ENCODE peak calls at places on chromosomes 16 and 17, in ten cellular contexts. G is IMR-90; F is activated CD8-positive, alpha-beta T cell treated with anti-CD3 and anti-CD28 coated beads for 36 hours; H is brain microvascular endothelial cell; J is colonic mucosa; N is adrenal gland; S is fibroblast of mammary gland; Y is endodermal cell; E is GM12865; V is right lobe of liver. B is an unnamed sample.

GRCh38 chr17:71024172-71024571 is 854.8 kb downstream of the KCNJ2 start:
- DNase-seq in G (peak), H (no peak), S (no peak), Y (no peak), F (no peak), V (no peak), E (no peak), J (no peak), N (no peak), B (peak)

GRCh38 chr16:64345142-64345541 is 776.7 kb downstream of the CDH11 start:
- DNase-seq in J (no peak), S (no peak), E (no peak), N (no peak), Y (no peak), G (no peak), V (no peak), H (no peak), F (no peak), B (no peak)

GRCh38 chr16:72066747-72067146 is 3.7 kb downstream of the HPR start:
- DNase-seq in G (peak), Y (no peak), S (peak), N (peak), F (no peak), J (no peak), H (peak), V (no peak), E (peak), B (peak)

GRCh38 chr16:64152010-64152767 is 969.7 kb downstream of the CDH11 start:
- DNase-seq in Y (no peak), H (no peak), S (peak), J (no peak), G (no peak), V (no peak), E (no peak), F (no peak), N (no peak), B (peak)

GRCh38 chr17:796609-797008 is 14.5 kb downstream of the MRM3 start:
- DNase-seq in S (no peak), Y (peak), F (no peak), H (no peak), E (no peak), G (no peak), J (no peak), V (no peak), N (no peak), B (no peak)

GRCh38 chr17:2707721-2708584 is 3.6 kb downstream of the CLUH start:
- DNase-seq in H (no peak), G (no peak), N (peak), Y (peak), J (no peak), E (no peak), S (no peak), V (peak), F (peak), B (peak)

GRCh38 chr17:75704963-75705875 is 16.0 kb upstream of the ITGB4 start:
- DNase-seq in E (no peak), F (no peak), V (no peak), S (no peak), J (no peak), G (no peak), N (no peak), H (no peak), Y (no peak), B (no peak)

GRCh38 chr17:26963163-26963503 is 330.8 kb upstream of the WSB1 start:
- DNase-seq in H (no peak), E (no peak), Y (no peak), F (no peak), S (no peak), J (no peak), V (no peak), N (no peak), G (no peak), B (no peak)

GRCh38 chr16:72480926-72481325 is 309.0 kb upstream of the PMFBP1 start:
- DNase-seq in J (no peak), Y (no peak), V (no peak), N (no peak), E (no peak), F (no peak), S (peak), G (no peak), H (no peak), B (peak)

GRCh38 chr17:4369557-4370230 is 3.2 kb upstream of the UBE2G1 start:
- DNase-seq in F (no peak), S (no peak), N (no peak), G (no peak), E (no peak), V (peak), H (no peak), J (no peak), Y (no peak), B (no peak)

GRCh38 chr17:78748730-78749317 is 33.2 kb downstream of the CYTH1 start:
- DNase-seq in F (peak), N (peak), H (no peak), E (peak), V (peak), Y (no peak), J (peak), S (peak), G (peak), B (peak)

GRCh38 chr17:9844153-9844552 is 18.4 kb downstream of the GLP2R start:
- DNase-seq in J (no peak), E (no peak), N (no peak), V (no peak), F (no peak), Y (peak), S (no peak), G (no peak), H (no peak), B (no peak)

GRCh38 chr16:47019563-47019962 is 46.1 kb upstream of the DNAJA2 start:
- DNase-seq in F (no peak), G (no peak), S (no peak), Y (no peak), V (no peak), N (no peak), E (no peak), J (no peak), H (no peak), B (peak)

GRCh38 chr17:27455569-27455913 is 707 bp upstream of the KSR1 start:
- DNase-seq in E (no peak), N (no peak), F (no peak), G (no peak), H (no peak), J (no peak), S (no peak), Y (no peak), V (no peak), B (no peak)

GRCh38 chr17:208429-208828 is 27.0 kb upstream of the DOC2B start:
- DNase-seq in G (no peak), Y (no peak), S (no peak), H (no peak), J (peak), E (no peak), F (no peak), V (no peak), N (no peak), B (no peak)

GRCh38 chr17:68843522-68843921 is 111.7 kb downstream of the ABCA8 start:
- DNase-seq in S (peak), J (no peak), H (no peak), N (no peak), V (no peak), Y (no peak), G (no peak), F (no peak), E (peak), B (no peak)

GRCh38 chr17:40314557-40314953 is 5.6 kb downstream of the RARA start:
- DNase-seq in E (peak), S (peak), F (peak), N (peak), H (peak), V (peak), G (peak), J (peak), Y (peak), B (peak)

GRCh38 chr16:10937068-10937859 is 5.0 kb downstream of the DEXI start:
- DNase-seq in N (peak), E (no peak), V (no peak), G (no peak), Y (no peak), F (no peak), J (no peak), H (no peak), S (no peak), B (no peak)

GRCh38 chr16:14464796-14465195 is 165.3 kb downstream of the PARN start:
- DNase-seq in N (no peak), J (no peak), V (no peak), Y (no peak), E (no peak), G (no peak), S (no peak), F (no peak), H (no peak), B (no peak)

GRCh38 chr16:78985736-78986605 is 614.6 kb downstream of the MAF start:
- DNase-seq in F (no peak), Y (no peak), H (peak), G (no peak), N (no peak), E (no peak), J (no peak), V (no peak), S (no peak), B (no peak)

GRCh38 chr16:90019201-90019542 is at the start of gene DBNDD1:
- DNase-seq in J (no peak), G (no peak), V (no peak), N (no peak), F (no peak), S (no peak), E (no peak), Y (no peak), H (no peak), B (no peak)

GRCh38 chr17:64320613-64321553 is 57.8 kb upstream of the TEX2 start:
- DNase-seq in N (peak), F (peak), V (no peak), G (peak), H (peak), Y (peak), J (peak), E (peak), S (peak), B (peak)

GRCh38 chr16:82878466-82878865 is 251.7 kb downstream of the CDH13 start:
- DNase-seq in E (no peak), F (no peak), S (no peak), G (no peak), Y (no peak), J (no peak), N (no peak), H (no peak), V (no peak), B (no peak)
- TF ChIP-seq CTCF in E (no peak), F (no peak), S (no peak), G (no peak), Y (no peak), J (no peak), N (no peak), H (no peak), V (no peak), B (no peak)

DNA sequence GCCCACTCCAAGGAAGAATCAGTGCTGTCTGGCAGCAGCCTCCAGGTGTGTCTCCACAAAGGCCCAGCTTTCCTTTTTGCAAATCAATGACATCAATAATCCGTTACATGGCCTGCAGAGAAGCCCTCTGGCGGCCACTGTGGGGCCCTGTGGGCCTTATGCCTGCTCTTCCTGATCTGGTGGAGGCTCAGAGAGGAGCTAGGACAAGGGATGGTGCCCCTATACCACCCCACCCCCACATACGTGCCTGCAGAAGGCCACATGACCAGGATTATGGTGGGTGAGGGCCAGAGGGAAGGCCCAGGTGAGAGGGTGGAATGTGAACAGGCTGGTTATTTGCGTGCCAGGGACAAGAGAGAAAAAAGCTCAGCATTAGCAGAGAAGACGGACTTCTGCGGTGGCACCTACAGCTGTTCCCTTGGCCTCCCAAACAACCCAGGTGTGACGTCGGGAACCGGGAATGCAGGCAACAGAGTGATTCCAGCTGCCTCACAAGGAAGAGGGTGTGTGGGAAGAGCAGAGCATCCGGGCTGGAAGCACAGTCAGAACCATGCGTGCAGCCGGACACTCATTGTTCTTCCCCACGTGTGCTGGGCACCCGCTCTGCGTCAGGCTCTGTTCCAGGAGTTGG is 22.5 kb downstream of the EIF4A3 start:
- DNase-seq in H (no peak), F (no peak), V (no peak), J (no peak), Y (peak), S (peak), G (peak), N (peak), E (peak), B (peak)
- TF ChIP-seq CTCF in H (peak), F (no peak), V (peak), J (peak), Y (peak), S (peak), G (peak), N (no peak), E (peak), B (peak)

GRCh38 chr17:29906969-29907368 is 23.1 kb downstream of the SSH2 start:
- DNase-seq in N (no peak), J (no peak), H (no peak), E (no peak), S (no peak), F (no peak), G (no peak), Y (no peak), V (no peak), B (no peak)
- TF ChIP-seq CTCF in N (no peak), J (no peak), H (no peak), E (no peak), S (no peak), F (no peak), G (no peak), Y (no peak), V (no peak), B (no peak)

GRCh38 chr17:53193044-53193443 is 629.7 kb upstream of the KIF2B start:
- DNase-seq in H (no peak), F (no peak), Y (no peak), G (no peak), V (no peak), J (no peak), N (no peak), S (no peak), E (no peak), B (no peak)

GRCh38 chr17:53186004-53186403 is 636.7 kb upstream of the KIF2B start:
- DNase-seq in E (no peak), H (no peak), V (no peak), J (no peak), F (no peak), N (no peak), G (no peak), S (no peak), Y (no peak), B (no peak)

GRCh38 chr17:53191878-53192277 is 630.8 kb upstream of the KIF2B start:
- DNase-seq in V (no peak), F (no peak), J (no peak), E (no peak), S (no peak), H (no peak), G (no peak), N (no peak), Y (no peak), B (no peak)
- TF ChIP-seq CTCF in V (no peak), F (no peak), J (no peak), E (no peak), S (no peak), H (no peak), G (no peak), N (no peak), Y (peak), B (no peak)

DNA sequence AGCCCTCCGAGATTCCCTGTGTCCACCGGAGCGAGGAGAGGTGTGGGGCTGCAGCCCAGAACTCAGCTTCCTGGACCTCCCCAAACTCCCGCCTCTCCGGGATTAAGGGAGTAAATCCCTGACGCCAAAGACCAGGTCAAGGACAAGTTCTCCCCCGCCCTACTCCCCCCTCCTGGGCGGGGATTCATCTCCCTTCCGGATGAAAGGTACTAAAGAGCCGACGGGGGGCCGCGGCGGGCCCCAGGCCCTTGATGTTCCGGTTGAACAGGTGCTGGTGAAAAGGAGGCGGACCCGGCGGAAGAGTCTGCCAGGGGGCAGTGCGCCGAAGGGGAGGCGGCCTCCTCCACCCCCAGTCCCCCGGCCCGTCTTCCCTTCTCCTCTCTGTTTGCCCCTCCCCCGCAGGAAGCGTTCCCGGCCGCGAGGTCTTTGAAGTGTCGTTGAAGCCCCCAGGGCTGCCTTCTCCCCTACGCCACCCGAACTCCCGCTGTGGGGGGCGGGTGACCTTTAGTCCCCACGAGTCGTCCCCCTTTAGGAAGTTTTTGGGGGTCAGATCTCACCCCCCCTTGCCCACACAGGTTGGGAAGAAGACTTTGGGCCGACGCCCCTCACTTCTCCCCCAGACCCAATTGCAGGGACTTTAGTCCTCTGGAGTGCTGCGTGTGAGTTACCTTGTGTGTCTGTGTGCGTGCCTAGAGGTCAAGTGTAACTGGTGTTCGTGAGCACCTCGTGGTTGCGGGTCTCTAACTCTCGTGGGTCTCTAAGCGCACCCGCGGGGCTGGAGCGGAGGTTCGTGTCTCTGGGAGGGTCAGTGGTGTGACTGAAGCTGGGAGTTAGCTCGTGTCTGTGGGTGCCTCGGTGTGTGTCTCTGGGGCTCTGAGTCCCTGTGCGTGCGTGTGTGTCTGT is 1.1 kb upstream of the MLLT6 start:
- DNase-seq in S (peak), Y (peak), V (peak), G (no peak), F (peak), H (no peak), J (peak), E (peak), N (peak), B (peak)
- TF ChIP-seq CTCF in S (no peak), Y (no peak), V (no peak), G (no peak), F (no peak), H (no peak), J (no peak), E (peak), N (no peak), B (no peak)

DNA sequence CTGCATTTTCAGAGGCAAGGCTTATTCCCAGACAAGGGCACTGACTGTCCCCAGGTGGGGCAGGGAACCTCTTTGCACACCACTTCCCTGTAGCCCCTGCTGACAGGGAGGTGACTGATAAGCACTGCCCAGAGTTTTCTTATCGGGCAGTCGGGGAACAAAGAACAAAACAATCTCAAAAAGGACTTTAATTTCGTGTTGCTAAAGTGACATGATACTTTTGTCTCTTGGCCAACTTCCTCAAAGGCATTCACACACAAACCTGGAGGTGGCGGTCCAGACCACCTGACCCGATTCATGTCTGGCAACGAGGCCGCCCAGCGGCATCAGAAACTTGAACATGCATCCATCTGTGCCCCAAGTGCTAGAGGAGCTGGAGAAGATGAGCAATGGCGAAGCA is 28.9 kb downstream of the ZDHHC7 start:
- DNase-seq in N (no peak), S (no peak), J (peak), V (no peak), F (peak), Y (no peak), G (no peak), E (no peak), H (no peak), B (no peak)
- TF ChIP-seq CTCF in N (no peak), S (no peak), J (peak), V (no peak), F (no peak), Y (peak), G (no peak), E (no peak), H (peak), B (no peak)

DNA sequence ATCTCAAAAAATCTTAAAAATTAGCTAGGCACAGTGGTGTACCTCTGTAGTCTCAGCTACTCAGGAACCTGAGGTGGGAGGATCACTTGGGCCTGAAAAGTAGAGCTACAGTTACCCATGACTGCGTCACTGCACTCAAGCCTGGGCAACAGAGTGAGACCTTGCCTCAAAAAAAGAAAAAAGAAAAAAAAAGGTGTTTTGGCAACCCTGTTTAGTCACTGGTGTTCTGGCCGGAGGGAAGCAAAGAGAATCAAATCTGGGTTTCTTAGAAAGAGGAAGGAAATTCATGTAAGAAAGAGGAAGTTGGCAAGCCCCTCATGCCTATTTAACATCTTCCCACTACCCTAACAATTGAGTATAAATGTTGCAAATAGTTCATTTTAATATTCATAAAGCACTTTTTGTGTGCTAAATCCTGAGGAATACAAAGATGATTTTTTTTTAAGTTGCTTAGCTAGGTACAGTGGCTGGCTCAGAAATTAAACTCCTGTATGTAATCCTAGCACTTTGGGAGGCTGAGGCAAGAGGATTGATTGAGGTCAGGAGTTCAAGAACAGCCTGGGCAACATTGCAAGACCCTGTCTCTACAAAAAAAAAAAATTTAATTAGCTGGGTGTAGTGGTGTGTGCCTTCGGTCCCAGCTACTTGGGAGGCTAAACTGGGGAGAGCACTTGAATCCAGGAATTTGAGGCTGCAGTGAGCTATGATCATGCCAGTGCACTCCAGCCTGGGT is 6.5 kb upstream of the USP32 start:
- DNase-seq in J (no peak), F (peak), E (peak), H (no peak), V (no peak), N (peak), Y (no peak), S (no peak), G (no peak), B (no peak)
- TF ChIP-seq CTCF in J (no peak), F (no peak), E (no peak), H (no peak), V (no peak), N (no peak), Y (no peak), S (no peak), G (no peak), B (no peak)

GRCh38 chr17:7982666-7983065 is 19.7 kb upstream of the GUCY2D start:
- DNase-seq in S (no peak), H (peak), V (no peak), F (no peak), E (no peak), G (peak), J (no peak), N (no peak), Y (peak), B (peak)
- TF ChIP-seq CTCF in S (peak), H (peak), V (no peak), F (no peak), E (no peak), G (peak), J (no peak), N (no peak), Y (peak), B (peak)